ENCODE peak calls at places on chromosomes 5 and 9, in ten cellular contexts. N is osteocyte; E is CD8-positive, alpha-beta T cell; Y is iris pigment epithelial cell; G is upper lobe of right lung; O is choroid plexus epithelial cell; F is HEK293T; P is heart left ventricle; V is stromal cell of bone marrow; U is esophagus squamous epithelium. A is an unnamed sample.

GRCh38 chr9:135339378-135339973 is 140.1 kb upstream of the PPP1R26 start:
- DNase-seq in E (no peak), V (no peak), U (no peak), O (no peak), F (no peak), P (no peak), Y (no peak), G (peak; percentile 57), N (no peak), A (no peak)

GRCh38 chr9:116951588-116952433 is 264.7 kb downstream of the TRIM32 start:
- DNase-seq in V (peak; percentile 90), U (no peak), G (no peak), E (no peak), P (no peak), F (no peak), O (peak; percentile 35), Y (peak; percentile 73), N (no peak), A (no peak)

GRCh38 chr5:160039810-160040470 is 31.0 kb downstream of the TTC1 start:
- DNase-seq in V (no peak), Y (peak; percentile 67), E (no peak), O (peak; percentile 43), P (no peak), N (no peak), G (no peak), U (no peak), F (no peak), A (no peak)

GRCh38 chr5:72328172-72328571 is 8.0 kb downstream of the PTCD2 start:
- DNase-seq in P (peak; percentile 69), Y (no peak), E (no peak), O (no peak), N (no peak), G (no peak), F (no peak), U (no peak), V (peak; percentile 77), A (no peak)

GRCh38 chr5:135490245-135491037 is 38.3 kb upstream of the TIFAB start:
- DNase-seq in O (peak; percentile 9), Y (no peak), P (no peak), N (no peak), U (no peak), V (no peak), G (no peak), F (no peak), E (no peak), A (no peak)

GRCh38 chr5:172119921-172120688 is 67.9 kb downstream of the STK10 start:
- DNase-seq in O (no peak), G (no peak), U (no peak), P (no peak), Y (no peak), V (no peak), E (no peak), F (no peak), N (no peak), A (no peak)

GRCh38 chr9:118316831-118317230 is 612.6 kb downstream of the TLR4 start:
- DNase-seq in P (no peak), G (no peak), N (no peak), O (no peak), U (no peak), V (no peak), E (no peak), Y (no peak), F (no peak), A (no peak)

GRCh38 chr5:138975098-138975847 is 100.1 kb upstream of the LRRTM2 start:
- DNase-seq in F (no peak), G (no peak), P (peak; percentile 69), Y (peak; percentile 94), O (peak; percentile 97), U (no peak), E (no peak), N (no peak), V (peak; percentile 59), A (no peak)

GRCh38 chr9:26264709-26265601 is 586.7 kb upstream of the TUSC1 start:
- DNase-seq in N (no peak), E (no peak), P (no peak), F (no peak), V (peak; percentile 73), O (peak; percentile 34), U (no peak), Y (peak; percentile 83), G (no peak), A (no peak)

GRCh38 chr9:36746415-36746814 is 173.7 kb downstream of the MELK start:
- DNase-seq in U (no peak), F (no peak), P (no peak), Y (no peak), O (no peak), N (no peak), E (no peak), V (no peak), G (no peak), A (no peak)

GRCh38 chr9:92635760-92636159 is 34.2 kb downstream of the IPPK start:
- DNase-seq in Y (no peak), N (peak; percentile 68), F (no peak), O (no peak), G (no peak), P (no peak), U (no peak), E (no peak), V (no peak), A (no peak)

GRCh38 chr9:125659954-125660353 is 47.1 kb downstream of the MAPKAP1 start:
- DNase-seq in N (no peak), U (no peak), O (peak; percentile 70), V (peak; percentile 75), Y (peak; percentile 86), P (no peak), E (no peak), F (no peak), G (no peak), A (no peak)

GRCh38 chr9:123356851-123357747 is 1.1 kb downstream of the CRB2 start:
- DNase-seq in P (no peak), V (no peak), U (no peak), E (no peak), F (no peak), O (no peak), Y (no peak), N (no peak), G (no peak), A (no peak)

GRCh38 chr5:57816108-57816507 is 333.5 kb upstream of the ACTBL2 start:
- DNase-seq in F (no peak), Y (peak; percentile 99), U (no peak), P (no peak), O (peak; percentile 98), N (no peak), G (no peak), E (no peak), V (peak; percentile 92), A (peak; percentile 88)

GRCh38 chr5:111755942-111756353 is 1.0 kb downstream of the NREP start:
- DNase-seq in N (no peak), F (no peak), O (peak; percentile 67), U (no peak), G (no peak), V (no peak), E (no peak), P (no peak), Y (no peak), A (no peak)

GRCh38 chr9:133536080-133536479 is 1.6 kb downstream of the ADAMTSL2 start:
- DNase-seq in Y (no peak), E (no peak), V (no peak), F (no peak), G (no peak), O (no peak), U (no peak), P (no peak), N (no peak), A (no peak)

GRCh38 chr9:15357050-15357653 is 50.1 kb upstream of the TTC39B start:
- DNase-seq in Y (no peak), N (no peak), F (no peak), E (peak; percentile 20), G (peak; percentile 67), O (no peak), U (no peak), P (no peak), V (no peak), A (no peak)

GRCh38 chr9:107487521-107488399 is 1.8 kb downstream of the KLF4 start:
- DNase-seq in O (peak; percentile 63), N (peak; percentile 88), E (no peak), Y (peak; percentile 35), V (no peak), F (no peak), P (peak; percentile 43), U (no peak), G (peak; percentile 82), A (peak; percentile 82)

GRCh38 chr9:74663456-74663855 is 166.3 kb downstream of the RORB start:
- DNase-seq in N (no peak), P (no peak), E (no peak), G (no peak), O (peak; percentile 48), V (no peak), Y (peak; percentile 21), U (no peak), F (no peak), A (no peak)

GRCh38 chr5:32029291-32029690 is 144.8 kb downstream of the GOLPH3 start:
- DNase-seq in V (peak; percentile 69), N (no peak), G (no peak), P (no peak), O (no peak), E (no peak), F (no peak), U (no peak), Y (no peak), A (no peak)

GRCh38 chr9:91004992-91005391 is 203.4 kb downstream of the SYK start:
- DNase-seq in P (no peak), V (no peak), N (no peak), F (no peak), E (no peak), U (no peak), Y (no peak), O (no peak), G (no peak), A (no peak)

GRCh38 chr9:20209421-20210340 is 412.6 kb downstream of the MLLT3 start:
- DNase-seq in E (peak; percentile 15), P (no peak), F (no peak), U (no peak), O (no peak), V (no peak), Y (no peak), N (no peak), G (no peak), A (no peak)

GRCh38 chr5:59813761-59814562 is 79.6 kb downstream of the PDE4D start:
- DNase-seq in E (no peak), G (no peak), V (peak; percentile 39), Y (peak; percentile 79), U (no peak), N (no peak), P (no peak), O (peak; percentile 90), F (peak; percentile 40), A (peak; percentile 76)

GRCh38 chr5:104344809-104345512 is 782.4 kb upstream of the NUDT12 start:
- DNase-seq in N (no peak), Y (peak; percentile 61), V (peak; percentile 90), G (no peak), P (no peak), F (no peak), O (peak; percentile 49), E (no peak), U (no peak), A (peak; percentile 15)

GRCh38 chr5:14402424-14402823 is 179.2 kb upstream of the OTULINL start:
- DNase-seq in O (no peak), E (no peak), Y (no peak), G (no peak), U (no peak), V (no peak), F (no peak), P (no peak), N (no peak), A (no peak)

GRCh38 chr5:78601622-78602314 is 46.8 kb downstream of the LHFPL2 start:
- DNase-seq in P (no peak), U (no peak), O (peak; percentile 48), G (no peak), F (no peak), E (no peak), Y (peak; percentile 63), V (no peak), N (no peak), A (no peak)

GRCh38 chr5:10333154-10334006 is 20.1 kb upstream of the MARCHF6 start:
- DNase-seq in G (peak; percentile 77), E (no peak), O (peak; percentile 53), N (peak; percentile 87), F (no peak), U (no peak), P (peak; percentile 52), Y (peak; percentile 50), V (no peak), A (no peak)

GRCh38 chr9:112069318-112070169 is 105.6 kb downstream of the SUSD1 start:
- DNase-seq in E (no peak), Y (no peak), U (no peak), V (no peak), N (no peak), O (no peak), G (no peak), P (no peak), F (no peak), A (no peak)

A was measured in NCI-H460.